ENCODE peak calls at places on chromosome 14, in four cellular contexts. Z, D, C and X are unnamed samples.
A peak's percentile ranks its signal among the peaks of the same experiment; 100 is the strongest.

GRCh38 chr14:53472306-53472705 is 319.2 kb upstream of the DDHD1 start:
- DNase-seq in C (no peak), D (no peak), Z (no peak), X (no peak)

GRCh38 chr14:69439516-69440270 is 41.2 kb downstream of the SLC39A9 start:
- DNase-seq in D (no peak), Z (no peak), C (no peak), X (no peak)

GRCh38 chr14:104686624-104687517 is 2.5 kb upstream of the INF2 start:
- DNase-seq in Z (peak; percentile 45), C (no peak), D (no peak), X (no peak)

GRCh38 chr14:33342299-33342974 is 403.8 kb downstream of the NPAS3 start:
- DNase-seq in C (no peak), D (no peak), Z (no peak), X (no peak)

GRCh38 chr14:60722836-60723217 is 1.3 kb downstream of the SIX4 start:
- DNase-seq in D (no peak), Z (no peak), C (no peak), X (peak; percentile 15)

GRCh38 chr14:90698379-90698869 is 117.8 kb downstream of the TTC7B start:
- DNase-seq in C (peak; percentile 37), Z (no peak), D (no peak), X (no peak)

GRCh38 chr14:28820677-28821076 is 54.1 kb downstream of the FOXG1 start:
- DNase-seq in Z (no peak), D (no peak), C (no peak), X (no peak)

GRCh38 chr14:76550534-76550933 is 174.6 kb downstream of the ESRRB start:
- DNase-seq in Z (no peak), D (no peak), C (peak; percentile 84), X (peak; percentile 6)

GRCh38 chr14:96246535-96246839 is 9.5 kb upstream of the BDKRB1 start:
- DNase-seq in D (no peak), C (peak; percentile 100), Z (no peak), X (peak; percentile 48)

GRCh38 chr14:76918751-76919421 is 92.7 kb downstream of the LRRC74A start:
- DNase-seq in D (no peak), Z (peak; percentile 31), C (peak; percentile 99), X (peak; percentile 88)